ENCODE peak calls at places on chromosomes 13 and 19, in four cellular contexts. F, J, V and P are unnamed samples.

GRCh38 chr13:102580552-102581169 is 16.1 kb upstream of the TPP2 start:
- DNase-seq in F (no peak), J (no peak), V (peak), P (no peak)

GRCh38 chr13:46341112-46341711 is 45.8 kb downstream of the RUBCNL start:
- DNase-seq in F (peak), J (no peak), V (peak), P (peak)

GRCh38 chr19:1526979-1527649 is 3.2 kb downstream of the PLK5 start:
- DNase-seq in F (no peak), J (no peak), V (no peak), P (no peak)

GRCh38 chr13:102856603-102857002 is 10.8 kb downstream of the ERCC5 start:
- DNase-seq in F (no peak), J (no peak), V (no peak), P (no peak)

GRCh38 chr19:12995596-12996541 is 594 bp downstream of the NFIX start:
- DNase-seq in F (no peak), J (no peak), V (peak), P (no peak)

GRCh38 chr19:33740811-33741396 is 55.8 kb upstream of the KCTD15 start:
- DNase-seq in F (no peak), J (no peak), V (peak), P (peak)

GRCh38 chr13:42992585-42993122 is 613 bp upstream of the EPSTI1 start:
- DNase-seq in F (peak), J (peak), V (no peak), P (no peak)

GRCh38 chr19:57269515-57270250 is 10.6 kb upstream of the ZNF460 start:
- DNase-seq in F (no peak), J (no peak), V (peak), P (no peak)

GRCh38 chr19:48963371-48964204 is 1.5 kb upstream of the FTL start:
- DNase-seq in F (peak), J (peak), V (peak), P (peak)

GRCh38 chr19:56477429-56478338 is 539 bp upstream of the ZNF667 start:
- DNase-seq in F (peak), J (peak), V (peak), P (peak)

GRCh38 chr19:15166700-15167099 is 34.1 kb downstream of the NOTCH3 start:
- DNase-seq in F (no peak), J (no peak), V (no peak), P (no peak)

GRCh38 chr13:87792878-87793277 is 121.7 kb downstream of the SLITRK5 start:
- DNase-seq in F (no peak), J (no peak), V (no peak), P (no peak)

GRCh38 chr19:22625266-22626035 is 8.7 kb upstream of the ZNF492 start:
- DNase-seq in F (peak), J (no peak), V (no peak), P (no peak)

GRCh38 chr19:30362156-30362754 is 9.9 kb upstream of the ZNF536 start:
- DNase-seq in F (no peak), J (no peak), V (no peak), P (no peak)

GRCh38 chr19:51799311-51799997 is 4.5 kb downstream of the FPR3 start:
- DNase-seq in F (peak), J (no peak), V (peak), P (no peak)

GRCh38 chr13:52744842-52745241 is 5.2 kb upstream of the CNMD start:
- DNase-seq in F (no peak), J (no peak), V (no peak), P (no peak)

GRCh38 chr13:50261502-50261901 is 246.3 kb downstream of the KCNRG start:
- DNase-seq in F (no peak), J (no peak), V (no peak), P (no peak)

GRCh38 chr19:50333737-50334617 is 4.8 kb upstream of the KCNC3 start:
- DNase-seq in F (no peak), J (peak), V (no peak), P (peak)

GRCh38 chr19:50959731-50960500 is 7.1 kb upstream of the KLK5 start:
- DNase-seq in F (no peak), J (no peak), V (no peak), P (no peak)

GRCh38 chr13:75324413-75324940 is 157.5 kb downstream of the TBC1D4 start:
- DNase-seq in F (no peak), J (no peak), V (peak), P (no peak)

GRCh38 chr13:50375792-50376191 is 360.5 kb downstream of the KCNRG start:
- DNase-seq in F (no peak), J (no peak), V (peak), P (no peak)

GRCh38 chr13:49560270-49561063 is 24.9 kb downstream of the RCBTB1 start:
- DNase-seq in F (no peak), J (no peak), V (peak), P (no peak)

GRCh38 chr13:45895880-45896279 is 44.3 kb upstream of the SIAH3 start:
- DNase-seq in F (no peak), J (no peak), V (no peak), P (no peak)

GRCh38 chr13:27954406-27954851 is 14.7 kb downstream of the CDX2 start:
- DNase-seq in F (no peak), J (no peak), V (no peak), P (no peak)

GRCh38 chr13:46385946-46386345 is 1.1 kb downstream of the RUBCNL start:
- DNase-seq in F (no peak), J (no peak), V (no peak), P (no peak)

DNA sequence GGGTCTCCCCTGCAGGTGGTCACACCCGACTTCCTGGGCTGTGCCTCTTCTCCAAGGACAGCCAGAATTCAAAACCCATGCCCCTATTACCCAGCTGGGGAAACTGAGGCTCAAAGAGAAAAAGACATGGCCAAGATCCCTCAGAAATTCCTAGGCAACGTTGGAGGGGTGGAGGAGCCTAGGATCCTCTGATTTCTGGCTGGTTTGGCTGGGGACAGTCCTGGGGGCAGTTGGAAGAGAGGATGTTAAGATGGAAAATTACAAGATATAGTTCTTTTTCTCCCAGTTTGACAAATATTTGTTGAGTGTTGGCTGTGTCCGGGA is 2.4 kb downstream of the VASP start:
- DNase-seq in F (no peak), J (no peak), V (no peak), P (no peak)
- H3K4me3 ChIP-seq in F (peak), J (peak), V (peak), P (peak)

GRCh38 chr13:98927954-98928927 is 49.6 kb downstream of the DOCK9 start:
- DNase-seq in F (no peak), J (no peak), V (peak), P (no peak)

GRCh38 chr13:98925949-98926348 is 51.9 kb downstream of the DOCK9 start:
- DNase-seq in F (no peak), J (no peak), V (no peak), P (no peak)

GRCh38 chr13:98934243-98934642 is 43.6 kb downstream of the DOCK9 start:
- DNase-seq in F (no peak), J (no peak), V (no peak), P (no peak)

DNA sequence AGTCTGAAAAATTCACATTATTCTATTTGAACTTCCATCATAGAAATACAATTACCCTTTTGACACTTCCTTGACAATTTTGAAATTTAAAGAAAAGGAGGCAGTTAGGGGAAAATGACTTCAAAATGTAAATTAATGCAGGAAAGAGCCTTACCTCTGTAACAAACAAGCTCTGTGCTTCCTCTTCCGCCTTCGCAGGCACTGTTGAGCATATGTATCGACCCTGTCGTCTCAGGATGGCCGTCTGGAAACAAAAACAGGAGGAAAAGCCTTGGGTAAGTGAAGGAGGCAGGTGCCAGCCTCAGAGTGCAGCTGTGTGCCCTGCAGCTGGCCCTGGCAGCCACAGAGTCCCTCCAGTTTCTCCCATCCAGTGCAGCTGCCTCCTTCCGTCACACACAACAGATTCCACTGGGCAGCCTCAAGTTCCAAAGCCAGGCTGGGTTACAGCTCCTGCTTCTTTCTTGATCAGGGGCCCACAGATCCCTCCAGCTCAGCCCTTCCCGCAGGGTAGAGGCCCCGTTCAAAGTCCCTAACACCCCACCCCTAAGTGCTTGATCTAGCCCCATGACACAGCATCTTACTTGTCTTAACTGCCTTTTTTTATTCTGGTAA is 47.7 kb downstream of the DOCK9 start:
- DNase-seq in F (no peak), J (no peak), V (no peak), P (no peak)
- H3K4me3 ChIP-seq in F (no peak), J (peak), V (no peak), P (no peak)

GRCh38 chr13:41458939-41459753 is 1.8 kb downstream of the RGCC start:
- DNase-seq in F (no peak), J (peak), V (peak), P (peak)
- H3K4me3 ChIP-seq in F (peak), J (peak), V (peak), P (peak)

DNA sequence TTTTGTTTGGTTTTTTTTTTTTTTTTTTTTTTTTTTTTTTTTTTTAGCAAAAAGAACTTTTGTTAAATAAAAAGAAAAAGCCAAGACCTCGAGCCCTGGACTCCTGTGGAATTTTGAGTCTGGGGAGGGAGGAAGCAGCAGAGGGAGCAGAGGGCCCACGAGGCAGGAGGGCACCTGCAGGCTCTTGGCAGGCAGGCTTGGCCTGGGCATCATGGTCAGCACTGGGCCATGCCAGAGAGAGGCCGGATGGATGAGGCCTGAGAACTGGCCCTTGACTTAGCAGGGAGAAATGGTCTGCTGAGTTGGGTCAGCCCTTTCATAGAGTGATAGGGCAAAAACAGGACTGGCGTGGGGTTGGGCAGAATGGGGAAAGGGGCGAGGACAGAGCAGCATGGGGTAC is 100.4 kb downstream of the GPR12 start:
- DNase-seq in F (no peak), J (no peak), V (no peak), P (no peak)
- H3K4me3 ChIP-seq in F (no peak), J (no peak), V (no peak), P (no peak)

DNA sequence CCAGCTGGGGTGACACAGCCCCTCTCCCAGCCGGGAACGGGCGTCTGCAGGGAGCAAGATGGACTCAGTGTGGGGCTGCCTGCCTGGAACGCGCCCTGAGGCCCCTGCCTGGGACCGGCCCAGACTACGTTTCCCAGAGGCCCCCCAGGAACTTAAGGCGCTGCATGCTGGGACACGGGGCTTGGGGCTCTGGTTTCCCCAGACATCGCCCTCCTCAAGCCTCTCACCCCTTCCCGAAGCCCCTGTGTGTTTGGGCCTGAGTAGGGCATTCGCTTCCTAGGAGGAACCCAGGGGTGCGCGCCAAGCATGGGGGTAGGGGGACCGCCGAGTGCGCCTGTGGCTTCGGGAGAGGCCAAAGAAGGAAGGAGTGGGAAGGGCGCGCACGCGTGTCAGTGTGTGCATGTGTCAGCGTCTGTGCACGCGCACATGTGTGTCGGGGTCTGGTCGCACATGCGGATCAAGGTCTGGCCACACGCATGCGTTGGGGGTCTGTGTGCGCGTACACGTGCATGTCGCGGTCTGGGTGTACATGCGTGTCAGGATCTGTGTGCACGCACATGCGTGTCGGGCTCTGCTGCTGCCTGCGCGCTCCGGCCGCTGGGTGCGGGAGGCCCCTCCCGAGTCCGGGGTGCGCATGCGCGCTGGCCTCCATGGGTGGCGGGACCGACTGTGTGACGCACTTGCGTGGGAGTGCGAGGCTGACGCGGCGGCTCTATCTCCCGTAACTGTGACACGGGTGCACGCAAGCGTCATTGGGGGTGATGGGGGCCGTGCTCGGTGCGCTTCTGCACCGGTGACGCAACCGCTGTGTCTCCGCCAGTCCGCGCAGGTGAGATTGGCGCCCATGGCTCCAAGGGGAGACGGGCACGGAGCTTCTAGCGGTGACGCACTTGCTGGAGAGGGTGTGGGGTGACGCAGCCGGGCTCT is 16.2 kb downstream of the ZNF331 start:
- DNase-seq in F (no peak), J (peak), V (peak), P (peak)
- H3K4me3 ChIP-seq in F (peak), J (peak), V (peak), P (peak)

DNA sequence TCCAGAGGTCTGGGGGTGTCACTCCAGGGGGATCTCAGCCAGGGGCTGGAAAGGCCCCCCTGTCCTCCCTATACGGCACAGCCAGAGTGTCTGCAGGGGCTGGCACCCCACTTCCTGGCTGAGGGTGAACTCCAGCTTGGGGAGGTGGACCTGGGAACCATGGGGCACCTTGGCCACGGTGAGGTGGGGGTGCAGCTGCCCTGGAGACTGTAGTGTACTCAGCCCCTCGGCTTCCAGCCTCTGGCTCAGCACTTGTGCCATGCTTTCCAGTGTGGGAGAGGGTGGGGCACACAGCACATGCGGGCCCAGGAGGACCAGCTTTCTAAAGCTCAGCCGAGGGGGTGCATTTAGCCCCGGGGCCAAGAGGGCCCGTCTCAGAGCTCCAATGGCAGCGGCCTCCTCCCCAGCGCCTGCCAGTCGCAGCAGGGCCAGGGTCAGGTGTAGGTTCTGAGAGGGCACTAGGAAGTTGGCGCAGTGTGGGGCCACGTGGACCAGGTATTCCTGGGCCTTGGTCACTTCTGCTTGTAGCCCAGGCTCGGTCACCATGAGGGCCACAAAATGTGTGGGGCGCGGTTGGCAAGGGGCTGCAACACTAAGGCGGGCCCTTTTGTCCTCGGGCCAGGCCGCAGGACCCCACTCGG is 1.4 kb downstream of the LENG9 start:
- DNase-seq in F (no peak), J (no peak), V (no peak), P (peak)
- H3K4me3 ChIP-seq in F (peak), J (peak), V (peak), P (peak)

DNA sequence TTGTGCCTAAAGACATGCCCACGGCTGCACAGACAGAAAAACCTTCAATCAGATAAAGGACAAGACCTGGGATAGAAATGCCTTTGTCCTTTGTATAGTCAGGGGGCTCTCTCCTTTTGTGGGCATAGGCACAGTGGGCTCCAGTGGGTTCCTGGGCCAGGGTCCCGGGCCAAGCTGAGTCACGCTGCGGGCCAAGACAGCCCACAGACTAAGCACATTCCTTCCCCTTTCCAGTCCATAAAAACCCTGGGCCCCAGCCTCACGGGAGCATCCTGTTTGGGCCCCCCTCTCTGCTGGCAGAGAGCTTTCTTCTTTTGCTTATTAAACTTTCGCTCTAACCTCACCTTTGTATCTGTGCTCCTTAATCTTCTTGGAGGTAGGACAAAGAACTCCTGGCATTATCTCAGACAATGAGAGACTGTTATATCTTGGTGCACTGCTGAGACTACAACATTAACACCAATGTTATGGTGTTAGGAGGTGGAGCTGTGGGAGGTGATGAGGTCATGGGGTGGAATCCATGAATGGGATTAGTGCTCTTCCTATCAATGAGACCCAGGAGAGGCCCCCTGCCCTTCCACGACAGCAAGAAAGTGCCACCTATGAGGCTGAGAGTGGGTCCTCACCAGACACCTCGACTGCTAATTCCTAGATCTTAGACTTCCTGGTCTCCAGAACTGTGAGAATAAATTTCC is 20.8 kb upstream of the FBXL3 start:
- DNase-seq in F (no peak), J (no peak), V (no peak), P (no peak)
- H3K4me3 ChIP-seq in F (no peak), J (no peak), V (no peak), P (no peak)

DNA sequence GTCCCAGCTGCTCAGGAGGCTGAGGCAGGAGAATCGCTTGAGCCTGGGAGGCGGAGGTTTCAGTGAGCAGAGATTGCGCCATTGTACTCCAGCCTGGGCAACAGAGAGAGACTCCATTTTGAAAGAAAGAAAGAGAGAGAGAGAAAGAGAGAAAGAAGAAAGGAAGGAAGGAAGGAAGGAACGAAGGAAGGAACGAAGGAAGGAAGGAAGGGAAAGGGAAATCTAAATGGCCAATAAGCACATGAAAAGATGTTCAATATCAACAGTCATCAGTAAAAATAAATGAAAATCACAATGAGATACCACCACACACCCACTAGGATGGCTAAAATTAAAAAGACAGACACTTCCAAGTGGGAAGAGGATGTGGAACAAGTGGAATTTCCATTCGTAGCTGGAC is 19.7 kb downstream of the FXYD5 start:
- DNase-seq in F (no peak), J (no peak), V (no peak), P (no peak)
- H3K4me3 ChIP-seq in F (no peak), J (no peak), V (no peak), P (no peak)

GRCh38 chr19:5954293-5954692 is 23.6 kb downstream of the RANBP3 start:
- DNase-seq in F (no peak), J (no peak), V (peak), P (no peak)

GRCh38 chr19:5952193-5953033 is 25.5 kb downstream of the RANBP3 start:
- DNase-seq in F (no peak), J (no peak), V (no peak), P (no peak)

GRCh38 chr19:5955638-5955935 is 22.4 kb downstream of the RANBP3 start:
- DNase-seq in F (no peak), J (no peak), V (peak), P (no peak)

GRCh38 chr19:5953034-5953589 is 24.8 kb downstream of the RANBP3 start:
- DNase-seq in F (no peak), J (no peak), V (peak), P (no peak)

DNA sequence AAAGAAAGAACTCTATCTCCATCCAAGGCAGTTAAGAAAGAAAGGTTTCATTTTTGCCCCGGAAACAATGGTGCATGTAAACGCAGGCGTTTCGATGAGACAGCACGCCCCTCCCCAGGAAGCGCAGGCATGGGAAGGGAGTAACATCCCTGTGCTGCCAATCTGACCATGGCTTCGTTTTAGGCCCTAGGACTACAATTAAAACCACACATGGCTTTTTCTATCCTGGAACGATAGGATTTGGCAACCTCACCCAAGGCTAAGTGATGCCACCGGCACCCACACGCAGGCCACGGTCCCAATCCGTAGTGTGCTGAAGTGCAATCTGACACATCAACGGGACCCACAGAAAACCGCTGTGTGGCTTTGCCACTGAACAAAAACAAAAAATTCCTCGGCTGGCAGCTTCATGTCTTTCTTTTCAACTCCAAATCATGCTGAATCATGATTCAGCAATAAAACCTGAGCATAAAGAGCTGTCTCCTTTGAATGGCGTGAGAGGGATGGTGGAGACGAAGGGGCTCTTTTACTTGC is 24.2 kb downstream of the RANBP3 start:
- DNase-seq in F (no peak), J (no peak), V (no peak), P (no peak)
- H3K4me3 ChIP-seq in F (no peak), J (no peak), V (no peak), P (no peak)